ENCODE peak calls at places on chromosomes 4 and X, in six cellular contexts. One of them, this sample, is unnamed.

GRCh38 chrX:97876697-97877407 is 993.1 kb downstream of the RPA4 start:
- DNase-seq in SK-N-SH: no peak
- DNase-seq in pancreas: no peak
- DNase-seq in K562: no peak
- DNase-seq in right atrium auricular region: no peak
- DNase-seq in neural progenitor cell: no peak
- DNase-seq in this sample: no peak

GRCh38 chr4:87716350-87717041 is 66.4 kb downstream of the DMP1 start:
- DNase-seq in pancreas: no peak
- DNase-seq in neural progenitor cell: no peak
- DNase-seq in K562: no peak
- DNase-seq in SK-N-SH: no peak
- DNase-seq in right atrium auricular region: peak; percentile 77
- DNase-seq in this sample: no peak

GRCh38 chr4:164312671-164313070 is 441.3 kb upstream of the SMIM31 start:
- DNase-seq in pancreas: no peak
- DNase-seq in neural progenitor cell: no peak
- DNase-seq in SK-N-SH: no peak
- DNase-seq in K562: no peak
- DNase-seq in right atrium auricular region: no peak
- DNase-seq in this sample: no peak

GRCh38 chr4:151099976-151100417 is 569 bp downstream of the RPS3A start:
- DNase-seq in right atrium auricular region: no peak
- DNase-seq in pancreas: no peak
- DNase-seq in K562: peak; percentile 31
- DNase-seq in SK-N-SH: peak; percentile 37
- DNase-seq in neural progenitor cell: no peak
- DNase-seq in this sample: no peak

GRCh38 chr4:92305148-92305877 is 1.5 kb downstream of the GRID2 start:
- DNase-seq in right atrium auricular region: peak; percentile 61
- DNase-seq in K562: no peak
- DNase-seq in SK-N-SH: peak; percentile 85
- DNase-seq in neural progenitor cell: peak; percentile 94
- DNase-seq in pancreas: peak; percentile 41
- DNase-seq in this sample: peak; percentile 71

GRCh38 chrX:47187106-47187677 is 6.4 kb upstream of the UBA1 start:
- DNase-seq in SK-N-SH: no peak
- DNase-seq in neural progenitor cell: no peak
- DNase-seq in K562: no peak
- DNase-seq in pancreas: no peak
- DNase-seq in right atrium auricular region: no peak
- DNase-seq in this sample: peak; percentile 16

GRCh38 chr4:68283714-68284113 is 38.2 kb upstream of the TMPRSS11B start:
- DNase-seq in neural progenitor cell: no peak
- DNase-seq in right atrium auricular region: no peak
- DNase-seq in SK-N-SH: no peak
- DNase-seq in K562: no peak
- DNase-seq in pancreas: no peak
- DNase-seq in this sample: no peak

GRCh38 chr4:63296773-63297172 is 1112.5 kb downstream of the TECRL start:
- DNase-seq in pancreas: no peak
- DNase-seq in right atrium auricular region: no peak
- DNase-seq in K562: no peak
- DNase-seq in neural progenitor cell: peak; percentile 27
- DNase-seq in SK-N-SH: no peak
- DNase-seq in this sample: no peak

GRCh38 chrX:35664838-35665237 is 133.3 kb upstream of the MAGEB16 start:
- DNase-seq in right atrium auricular region: no peak
- DNase-seq in SK-N-SH: no peak
- DNase-seq in K562: no peak
- DNase-seq in pancreas: no peak
- DNase-seq in neural progenitor cell: no peak
- DNase-seq in this sample: no peak

GRCh38 chr4:158578476-158578875 is 56.8 kb downstream of the RXFP1 start:
- DNase-seq in right atrium auricular region: no peak
- DNase-seq in SK-N-SH: peak; percentile 25
- DNase-seq in neural progenitor cell: no peak
- DNase-seq in K562: peak; percentile 27
- DNase-seq in pancreas: no peak
- DNase-seq in this sample: no peak

GRCh38 chrX:11261260-11261659 is 32.0 kb upstream of the AMELX start:
- DNase-seq in pancreas: no peak
- DNase-seq in K562: no peak
- DNase-seq in neural progenitor cell: no peak
- DNase-seq in right atrium auricular region: no peak
- DNase-seq in SK-N-SH: no peak
- DNase-seq in this sample: no peak

GRCh38 chrX:136205882-136206281 is 45.3 kb downstream of the MAP7D3 start:
- DNase-seq in neural progenitor cell: peak; percentile 13
- DNase-seq in SK-N-SH: no peak
- DNase-seq in K562: no peak
- DNase-seq in right atrium auricular region: no peak
- DNase-seq in pancreas: no peak
- DNase-seq in this sample: no peak

GRCh38 chr4:17690898-17691297 is 76.5 kb downstream of the MED28 start:
- DNase-seq in K562: no peak
- DNase-seq in SK-N-SH: no peak
- DNase-seq in neural progenitor cell: no peak
- DNase-seq in right atrium auricular region: no peak
- DNase-seq in pancreas: no peak
- DNase-seq in this sample: no peak

GRCh38 chr4:66059131-66059530 is 388.8 kb upstream of the EPHA5 start:
- DNase-seq in neural progenitor cell: no peak
- DNase-seq in right atrium auricular region: no peak
- DNase-seq in pancreas: no peak
- DNase-seq in K562: no peak
- DNase-seq in SK-N-SH: no peak
- DNase-seq in this sample: no peak

GRCh38 chrX:149453911-149454820 is 50.9 kb downstream of the IDS start:
- DNase-seq in K562: no peak
- DNase-seq in right atrium auricular region: no peak
- DNase-seq in SK-N-SH: no peak
- DNase-seq in neural progenitor cell: no peak
- DNase-seq in pancreas: no peak
- DNase-seq in this sample: no peak

GRCh38 chr4:120858776-120859175 is 63.8 kb downstream of the PRDM5 start:
- DNase-seq in K562: no peak
- DNase-seq in SK-N-SH: no peak
- DNase-seq in pancreas: no peak
- DNase-seq in right atrium auricular region: no peak
- DNase-seq in neural progenitor cell: no peak
- DNase-seq in this sample: no peak

GRCh38 chrX:102651242-102651967 is at the start of gene GPRASP1:
- DNase-seq in SK-N-SH: peak; percentile 72
- DNase-seq in right atrium auricular region: peak; percentile 69
- DNase-seq in pancreas: peak; percentile 28
- DNase-seq in K562: no peak
- DNase-seq in neural progenitor cell: peak; percentile 76
- DNase-seq in this sample: peak; percentile 72

GRCh38 chr4:48342559-48342878 is 1.2 kb downstream of the SLAIN2 start:
- DNase-seq in pancreas: no peak
- DNase-seq in K562: no peak
- DNase-seq in SK-N-SH: no peak
- DNase-seq in right atrium auricular region: no peak
- DNase-seq in neural progenitor cell: no peak
- DNase-seq in this sample: no peak

DNA sequence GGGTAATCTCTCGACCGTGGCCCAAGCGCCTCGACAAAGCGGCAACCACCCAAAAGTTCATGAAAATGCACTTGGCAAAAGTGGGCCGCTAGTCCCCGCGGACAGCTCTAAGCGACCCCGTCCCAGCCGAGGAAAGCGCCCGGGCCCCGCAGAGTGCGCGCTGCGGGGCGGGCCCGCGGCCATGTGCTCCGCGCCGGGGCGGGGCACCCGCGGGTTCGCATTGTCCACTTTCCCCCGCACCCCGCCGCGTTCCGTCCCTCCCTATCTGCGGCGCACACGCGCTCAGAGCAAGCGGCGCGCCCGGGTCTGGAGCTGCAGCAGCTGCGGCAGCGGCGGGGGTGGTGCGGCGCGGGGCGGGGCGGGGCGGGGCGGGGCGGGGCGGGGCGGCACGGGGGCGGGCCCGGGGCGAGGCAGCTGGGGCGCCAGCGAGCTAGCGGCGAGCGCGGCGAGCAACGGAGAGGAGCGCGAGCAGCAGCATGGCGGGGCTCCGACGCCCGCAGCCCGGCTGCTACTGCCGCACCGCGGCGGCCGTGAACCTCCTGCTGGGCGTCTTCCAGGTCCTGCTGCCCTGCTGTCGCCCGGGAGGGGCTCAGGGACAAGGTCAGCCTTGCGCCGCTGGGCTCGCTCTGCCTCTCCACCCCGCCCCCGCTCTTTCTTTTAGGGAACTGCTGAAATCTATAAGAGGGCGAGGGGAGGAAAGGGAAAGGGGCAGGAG is at the start of gene TMEM131L:
- DNase-seq in K562: peak; percentile 92
- DNase-seq in SK-N-SH: peak; percentile 95
- DNase-seq in neural progenitor cell: peak; percentile 93
- DNase-seq in pancreas: peak; percentile 84
- DNase-seq in right atrium auricular region: no peak
- DNase-seq in this sample: peak; percentile 86
- H3K4me1 ChIP-seq in K562: peaks cover 29% of the 10 kb centered on the region
- H3K4me1 ChIP-seq in SK-N-SH: peaks cover 26% of the 10 kb centered on the region
- H3K4me1 ChIP-seq in neural progenitor cell: peaks cover 16% of the 10 kb centered on the region
- H3K4me1 ChIP-seq in pancreas: peaks cover 7% of the 10 kb centered on the region
- H3K4me1 ChIP-seq in right atrium auricular region: no peaks in the 10 kb centered on the region
- H3K4me1 ChIP-seq in this sample: peaks cover 34% of the 10 kb centered on the region

DNA sequence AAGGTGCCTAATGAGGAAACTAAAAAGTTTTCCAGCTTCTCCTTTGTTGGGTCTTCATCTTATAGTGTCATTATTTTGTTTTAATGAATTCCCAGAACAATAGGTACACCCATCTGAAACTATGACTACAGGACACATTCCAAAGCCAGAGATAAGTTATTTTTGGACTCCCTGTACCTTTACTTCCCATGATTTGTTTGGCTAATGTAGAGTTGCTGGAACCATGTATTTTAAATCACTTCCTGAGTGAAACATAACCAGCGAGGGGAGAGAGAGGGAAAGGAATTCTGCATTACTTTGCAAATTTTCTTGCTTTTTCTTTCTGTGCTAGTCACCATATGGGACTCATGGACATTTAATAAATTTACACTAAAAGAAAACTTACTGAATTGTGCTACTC is 114.1 kb downstream of the CLCN5 start:
- DNase-seq in right atrium auricular region: no peak
- DNase-seq in SK-N-SH: no peak
- DNase-seq in neural progenitor cell: no peak
- DNase-seq in K562: no peak
- DNase-seq in pancreas: no peak
- DNase-seq in this sample: no peak
- H3K27ac ChIP-seq in right atrium auricular region: no peak overlapping the region
- H3K27ac ChIP-seq in SK-N-SH: no peak overlapping the region
- H3K27ac ChIP-seq in neural progenitor cell: no peak overlapping the region
- H3K27ac ChIP-seq in K562: no peak overlapping the region
- H3K27ac ChIP-seq in pancreas: no peak overlapping the region
- H3K27ac ChIP-seq in this sample: no peak overlapping the region

GRCh38 chr4:42995343-42995944 is 102.9 kb downstream of the GRXCR1 start:
- DNase-seq in SK-N-SH: peak; percentile 57
- DNase-seq in right atrium auricular region: no peak
- DNase-seq in neural progenitor cell: peak; percentile 55
- DNase-seq in pancreas: no peak
- DNase-seq in K562: peak; percentile 13
- DNase-seq in this sample: no peak
- TF ChIP-seq CTCF in SK-N-SH: peak; percentile 80
- TF ChIP-seq CTCF in right atrium auricular region: no peak
- TF ChIP-seq CTCF in neural progenitor cell: peak; percentile 82
- TF ChIP-seq CTCF in pancreas: no peak
- TF ChIP-seq CTCF in K562: peak; percentile 54
- TF ChIP-seq CTCF in this sample: peak; percentile 47

DNA sequence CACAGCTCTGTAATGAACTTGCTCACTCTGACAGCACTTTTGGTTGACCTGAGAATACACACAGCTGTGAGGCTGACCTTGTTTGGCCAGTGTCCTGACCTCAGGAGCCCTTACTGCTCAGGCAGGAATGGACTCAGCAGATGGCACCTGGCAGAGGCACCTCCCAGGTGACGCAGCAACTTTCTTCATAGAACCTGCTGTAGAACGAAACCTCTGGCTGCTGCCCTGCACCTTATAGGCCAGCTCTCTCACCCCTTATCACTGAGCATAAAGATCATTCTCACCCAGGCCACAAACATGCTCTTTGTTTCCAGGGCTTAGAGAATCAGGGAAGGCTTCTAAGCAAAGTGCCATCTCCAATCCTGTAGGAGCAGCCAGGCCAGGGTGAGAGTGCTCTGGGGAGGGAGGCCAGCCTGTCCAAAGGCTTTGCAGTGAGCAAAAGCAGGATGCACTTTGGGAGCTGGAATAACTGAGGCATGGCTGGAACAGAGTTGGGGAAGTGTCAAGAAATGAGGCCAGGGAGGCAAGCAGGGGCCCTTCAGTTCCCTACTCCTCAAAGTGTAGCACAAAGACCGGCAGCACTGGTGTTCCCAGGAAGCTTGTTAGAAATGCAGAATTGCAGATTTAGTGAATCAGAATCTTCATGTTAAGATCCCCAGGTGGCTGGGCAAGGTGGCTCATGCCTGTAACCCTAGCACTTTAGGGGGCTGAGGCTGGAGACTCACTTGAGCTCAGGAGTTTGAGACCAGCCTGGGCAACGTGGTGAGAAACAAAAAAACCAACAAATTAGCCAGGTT is 13.3 kb upstream of the CENPU start:
- DNase-seq in SK-N-SH: no peak
- DNase-seq in K562: peak; percentile 49
- DNase-seq in right atrium auricular region: no peak
- DNase-seq in pancreas: peak; percentile 85
- DNase-seq in neural progenitor cell: no peak
- DNase-seq in this sample: no peak
- H3K4me1 ChIP-seq in SK-N-SH: peaks cover 4% of the 10 kb centered on the region
- H3K4me1 ChIP-seq in K562: peaks cover 19% of the 10 kb centered on the region
- H3K4me1 ChIP-seq in right atrium auricular region: no peaks in the 10 kb centered on the region
- H3K4me1 ChIP-seq in pancreas: peaks cover 21% of the 10 kb centered on the region
- H3K4me1 ChIP-seq in neural progenitor cell: no peaks in the 10 kb centered on the region
- H3K4me1 ChIP-seq in this sample: peaks cover 23% of the 10 kb centered on the region

GRCh38 chrX:6325437-6325836 is 96.8 kb upstream of the NLGN4X start:
- DNase-seq in right atrium auricular region: no peak
- DNase-seq in pancreas: no peak
- DNase-seq in K562: no peak
- DNase-seq in neural progenitor cell: no peak
- DNase-seq in SK-N-SH: no peak
- DNase-seq in this sample: no peak
- H3K27ac ChIP-seq in right atrium auricular region: no peak overlapping the region
- H3K27ac ChIP-seq in pancreas: no peak overlapping the region
- H3K27ac ChIP-seq in K562: no peak overlapping the region
- H3K27ac ChIP-seq in neural progenitor cell: no peak overlapping the region
- H3K27ac ChIP-seq in SK-N-SH: no peak overlapping the region
- H3K27ac ChIP-seq in this sample: no peak overlapping the region

GRCh38 chr4:108683479-108683878 is 33.1 kb downstream of the OSTC start:
- DNase-seq in right atrium auricular region: no peak
- DNase-seq in SK-N-SH: peak; percentile 8
- DNase-seq in neural progenitor cell: peak; percentile 40
- DNase-seq in K562: no peak
- DNase-seq in pancreas: no peak
- DNase-seq in this sample: no peak
- TF ChIP-seq CTCF in right atrium auricular region: peak; percentile 18
- TF ChIP-seq CTCF in SK-N-SH: peak; percentile 57
- TF ChIP-seq CTCF in neural progenitor cell: peak; percentile 53
- TF ChIP-seq CTCF in K562: peak; percentile 56
- TF ChIP-seq CTCF in pancreas: no peak
- TF ChIP-seq CTCF in this sample: peak; percentile 24